ENCODE peak calls at places on chromosomes 5 and 9, in seven cellular contexts. W, B, O, G, U, T and C are unnamed samples.

GRCh38 chr5:179612577-179613459 is 10.7 kb downstream of the HNRNPH1 start:
- DNase-seq in W (no peak), B (no peak), O (no peak), G (no peak), U (no peak), T (peak), C (no peak)

GRCh38 chr9:119005162-119005561 is 364.1 kb downstream of the BRINP1 start:
- DNase-seq in W (no peak), B (no peak), O (no peak), G (no peak), U (no peak), T (no peak), C (peak)

GRCh38 chr5:126386146-126386545 is 37.1 kb upstream of the GRAMD2B start:
- DNase-seq in W (no peak), B (no peak), O (no peak), G (no peak), U (no peak), T (no peak), C (no peak)

GRCh38 chr5:1168751-1169607 is 32.4 kb upstream of the SLC6A19 start:
- DNase-seq in W (no peak), B (no peak), O (no peak), G (no peak), U (no peak), T (no peak), C (no peak)

GRCh38 chr5:116905885-116906284 is 331.3 kb upstream of the SEMA6A start:
- DNase-seq in W (no peak), B (no peak), O (no peak), G (no peak), U (no peak), T (no peak), C (no peak)

GRCh38 chr9:29640507-29640906 is 2067.2 kb upstream of the C9orf72 start:
- DNase-seq in W (no peak), B (no peak), O (no peak), G (no peak), U (no peak), T (no peak), C (no peak)

GRCh38 chr5:133546500-133546899 is 65.8 kb downstream of the FSTL4 start:
- DNase-seq in W (no peak), B (no peak), O (no peak), G (no peak), U (no peak), T (no peak), C (peak)

GRCh38 chr5:125399885-125400284 is 653.4 kb upstream of the ZNF608 start:
- DNase-seq in W (no peak), B (no peak), O (no peak), G (no peak), U (no peak), T (no peak), C (no peak)

GRCh38 chr5:87900419-87900818 is 368.2 kb downstream of the TMEM161B start:
- DNase-seq in W (no peak), B (no peak), O (no peak), G (no peak), U (no peak), T (no peak), C (no peak)

GRCh38 chr5:16271851-16272250 is 92.3 kb upstream of the MARCHF11 start:
- DNase-seq in W (no peak), B (no peak), O (no peak), G (no peak), U (no peak), T (no peak), C (no peak)

GRCh38 chr5:171926311-171926710 is 80.1 kb downstream of the FBXW11 start:
- DNase-seq in W (no peak), B (no peak), O (no peak), G (no peak), U (no peak), T (peak), C (peak)

GRCh38 chr5:107570805-107571531 is 99.8 kb downstream of the EFNA5 start:
- DNase-seq in W (peak), B (peak), O (no peak), G (no peak), U (peak), T (no peak), C (peak)

GRCh38 chr9:87678650-87679355 is 47.1 kb upstream of the CTSL start:
- DNase-seq in W (peak), B (no peak), O (peak), G (peak), U (no peak), T (no peak), C (peak)

GRCh38 chr5:60805470-60805869 is 38.6 kb downstream of the ELOVL7 start:
- DNase-seq in W (no peak), B (no peak), O (no peak), G (no peak), U (no peak), T (no peak), C (no peak)

GRCh38 chr5:14250094-14250777 is 107.1 kb downstream of the TRIO start:
- DNase-seq in W (no peak), B (no peak), O (peak), G (no peak), U (no peak), T (no peak), C (peak)

GRCh38 chr9:73200694-73201432 is 49.2 kb downstream of the ANXA1 start:
- DNase-seq in W (no peak), B (no peak), O (no peak), G (peak), U (no peak), T (no peak), C (peak)

GRCh38 chr9:21078702-21079101 is 960 bp upstream of the IFNB1 start:
- DNase-seq in W (no peak), B (no peak), O (no peak), G (no peak), U (no peak), T (no peak), C (peak)

GRCh38 chr5:151555760-151556576 is 35.2 kb downstream of the FAT2 start:
- DNase-seq in W (no peak), B (no peak), O (peak), G (no peak), U (no peak), T (no peak), C (no peak)

GRCh38 chr5:89686081-89686765 is 723.3 kb downstream of the CETN3 start:
- DNase-seq in W (no peak), B (no peak), O (no peak), G (no peak), U (no peak), T (no peak), C (no peak)

GRCh38 chr5:6783787-6784186 is 70.6 kb downstream of the TENT4A start:
- DNase-seq in W (no peak), B (no peak), O (no peak), G (no peak), U (no peak), T (no peak), C (no peak)

GRCh38 chr9:112866662-112867274 is 23.9 kb downstream of the SLC46A2 start:
- DNase-seq in W (no peak), B (no peak), O (peak), G (peak), U (no peak), T (no peak), C (peak)

GRCh38 chr5:14809369-14810144 is 62.0 kb downstream of the ANKH start:
- DNase-seq in W (peak), B (peak), O (peak), G (peak), U (peak), T (peak), C (no peak)

GRCh38 chr5:34876275-34876674 is 37.3 kb downstream of the TTC23L start:
- DNase-seq in W (no peak), B (no peak), O (no peak), G (no peak), U (no peak), T (no peak), C (no peak)

GRCh38 chr5:6598351-6598900 is 34.4 kb downstream of the NSUN2 start:
- DNase-seq in W (no peak), B (no peak), O (no peak), G (no peak), U (no peak), T (no peak), C (no peak)

GRCh38 chr9:104858846-104859245 is 69.1 kb downstream of the ABCA1 start:
- DNase-seq in W (no peak), B (no peak), O (no peak), G (no peak), U (no peak), T (no peak), C (no peak)

GRCh38 chr9:100479820-100480219 is 6.9 kb downstream of the TMEFF1 start:
- DNase-seq in W (no peak), B (no peak), O (no peak), G (no peak), U (no peak), T (no peak), C (no peak)

GRCh38 chr5:132493241-132493640 is 2.7 kb upstream of the IRF1 start:
- DNase-seq in W (no peak), B (no peak), O (no peak), G (no peak), U (no peak), T (no peak), C (no peak)

GRCh38 chr5:172904643-172905345 is 54.4 kb upstream of the RPL26L1 start:
- DNase-seq in W (no peak), B (no peak), O (no peak), G (peak), U (no peak), T (no peak), C (peak)

GRCh38 chr9:72145093-72145492 is 4.1 kb upstream of the GDA start:
- DNase-seq in W (no peak), B (no peak), O (no peak), G (no peak), U (no peak), T (no peak), C (no peak)
- TF ChIP-seq REST in W (no peak), B (no peak), O (no peak), G (no peak), U (no peak), T (no peak), C (no peak)

GRCh38 chr5:104540448-104540847 is 977.9 kb upstream of the NUDT12 start:
- DNase-seq in W (no peak), B (no peak), O (no peak), G (peak), U (no peak), T (no peak), C (no peak)
- TF ChIP-seq REST in W (no peak), B (no peak), O (no peak), G (no peak), U (no peak), T (no peak), C (no peak)

GRCh38 chr9:111789881-111790280 is 4.9 kb downstream of the SHOC1 start:
- DNase-seq in W (no peak), B (no peak), O (no peak), G (no peak), U (no peak), T (no peak), C (no peak)

GRCh38 chr9:111794837-111795556 is at the start of gene SHOC1:
- DNase-seq in W (no peak), B (no peak), O (no peak), G (peak), U (no peak), T (no peak), C (no peak)

GRCh38 chr9:111798786-111799185 is 4.0 kb upstream of the SHOC1 start:
- DNase-seq in W (no peak), B (peak), O (no peak), G (no peak), U (no peak), T (no peak), C (no peak)

GRCh38 chr9:111799506-111799905 is 4.8 kb upstream of the SHOC1 start:
- DNase-seq in W (no peak), B (no peak), O (no peak), G (no peak), U (no peak), T (no peak), C (no peak)

GRCh38 chr9:111795557-111795839 is 761 bp upstream of the SHOC1 start:
- DNase-seq in W (no peak), B (no peak), O (no peak), G (no peak), U (no peak), T (no peak), C (no peak)
- TF ChIP-seq REST in W (no peak), B (no peak), O (no peak), G (no peak), U (no peak), T (no peak), C (no peak)

DNA sequence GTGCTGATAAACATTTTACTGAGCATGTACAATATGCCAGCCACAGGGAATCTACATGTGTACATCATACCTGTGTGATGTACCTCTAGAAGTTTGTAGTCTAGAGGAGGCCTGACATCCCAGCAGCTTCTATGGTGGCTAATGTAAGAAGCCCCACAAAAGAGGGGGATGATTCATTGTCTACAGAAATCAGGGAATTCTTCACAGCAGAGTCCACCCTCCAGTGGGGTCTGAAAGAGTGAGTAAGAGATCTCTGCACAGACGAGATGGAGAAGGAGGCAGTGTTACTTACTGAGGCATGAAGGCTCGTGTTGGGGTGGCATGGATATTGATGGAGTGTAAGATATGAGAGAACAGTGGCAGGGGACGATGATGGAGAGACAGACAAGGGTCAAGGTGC is 103.0 kb downstream of the NTRK2 start:
- DNase-seq in W (no peak), B (no peak), O (no peak), G (no peak), U (no peak), T (no peak), C (no peak)
- TF ChIP-seq REST in W (no peak), B (no peak), O (no peak), G (no peak), U (no peak), T (no peak), C (no peak)

GRCh38 chr5:54443264-54443663 is 12.2 kb upstream of the HSPB3 start:
- DNase-seq in W (peak), B (no peak), O (peak), G (peak), U (no peak), T (no peak), C (peak)
- TF ChIP-seq REST in W (no peak), B (no peak), O (no peak), G (no peak), U (no peak), T (no peak), C (no peak)